ENCODE peak calls at places on chromosomes 11 and 22, in five cellular contexts. K is kidney, G is adrenal gland, M is mesendoderm, H is mammary epithelial cell. W is an unnamed sample.

GRCh38 chr22:42643632-42644421 is 3.4 kb upstream of the ATP5MGL start:
- DNase-seq in H (no peak), K (no peak), M (no peak), G (peak; percentile 64), W (no peak)

GRCh38 chr11:12599408-12600143 is 74.6 kb upstream of the TEAD1 start:
- DNase-seq in M (peak; percentile 76), H (no peak), G (peak; percentile 62), K (peak; percentile 76), W (no peak)

GRCh38 chr11:9091044-9091936 is at the start of gene SCUBE2:
- DNase-seq in G (no peak), M (no peak), H (no peak), K (no peak), W (no peak)

GRCh38 chr11:93720522-93720921 is 20.8 kb downstream of the TAF1D start:
- DNase-seq in K (no peak), M (peak; percentile 44), H (no peak), G (no peak), W (no peak)

GRCh38 chr11:2790581-2790925 is 90.8 kb upstream of the KCNQ1OT1 start:
- DNase-seq in H (no peak), M (no peak), K (peak; percentile 66), G (no peak), W (peak; percentile 31)

GRCh38 chr11:28296426-28296825 is 188.2 kb downstream of the METTL15 start:
- DNase-seq in K (no peak), G (no peak), H (no peak), M (no peak), W (no peak)

GRCh38 chr11:86463120-86463519 is 88.4 kb downstream of the CCDC81 start:
- DNase-seq in M (no peak), K (no peak), H (peak; percentile 69), G (no peak), W (no peak)

GRCh38 chr11:45736424-45736823 is 68.5 kb upstream of the SLC35C1 start:
- DNase-seq in M (no peak), H (peak; percentile 95), G (no peak), K (no peak), W (peak; percentile 84)

GRCh38 chr11:68528630-68529029 is 68.1 kb downstream of the PPP6R3 start:
- DNase-seq in H (no peak), M (no peak), G (no peak), K (no peak), W (no peak)

GRCh38 chr11:75639752-75640151 is 29.1 kb downstream of the MAP6 start:
- DNase-seq in G (peak; percentile 76), H (no peak), M (peak; percentile 90), K (peak; percentile 90), W (no peak)

GRCh38 chr22:43310311-43310710 is 32.9 kb downstream of the SCUBE1 start:
- DNase-seq in K (no peak), H (no peak), M (no peak), G (no peak), W (no peak)

GRCh38 chr11:62875698-62876483 is 4.8 kb upstream of the SLC3A2 start:
- DNase-seq in M (peak; percentile 88), G (no peak), K (peak; percentile 37), H (no peak), W (no peak)

GRCh38 chr11:2885676-2886081 is at the start of gene CDKN1C:
- DNase-seq in M (peak; percentile 85), K (peak; percentile 96), H (peak; percentile 65), G (peak; percentile 84), W (no peak)

GRCh38 chr22:19514831-19515565 is 9.2 kb downstream of the CLDN5 start:
- DNase-seq in G (no peak), K (no peak), H (peak; percentile 18), M (no peak), W (no peak)

GRCh38 chr11:57514538-57515331 is 767 bp downstream of the SLC43A1 start:
- DNase-seq in H (no peak), K (peak; percentile 89), G (peak; percentile 54), M (peak; percentile 70), W (no peak)

GRCh38 chr22:29011200-29011867 is 50.3 kb downstream of the C22orf31 start:
- DNase-seq in M (no peak), H (no peak), K (no peak), G (peak; percentile 37), W (no peak)

GRCh38 chr11:90426442-90426841 is 203.6 kb upstream of the CHORDC1 start:
- DNase-seq in G (no peak), H (no peak), M (no peak), K (no peak), W (no peak)

GRCh38 chr11:29279716-29280115 is 737.1 kb downstream of the KCNA4 start:
- DNase-seq in G (no peak), M (no peak), H (no peak), K (no peak), W (no peak)

GRCh38 chr11:117743121-117743815 is 53.7 kb downstream of the DSCAML1 start:
- DNase-seq in M (peak; percentile 58), H (no peak), K (no peak), G (no peak), W (no peak)

GRCh38 chr22:43001271-43002197 is 13.4 kb downstream of the PACSIN2 start:
- DNase-seq in G (peak; percentile 31), K (no peak), M (no peak), H (no peak), W (no peak)

GRCh38 chr11:125063429-125064043 is 431 bp downstream of the SLC37A2 start:
- DNase-seq in K (peak; percentile 71), G (peak; percentile 41), M (peak; percentile 67), H (no peak), W (peak; percentile 47)

GRCh38 chr11:117887431-117888139 is 11.1 kb upstream of the FXYD6 start:
- DNase-seq in G (no peak), K (no peak), M (no peak), H (no peak), W (no peak)

GRCh38 chr22:46057762-46058420 is 80.9 kb upstream of the WNT7B start:
- DNase-seq in G (peak; percentile 33), H (peak; percentile 86), M (no peak), K (peak; percentile 73), W (no peak)

GRCh38 chr22:41521166-41521565 is 23.1 kb downstream of the POLR3H start:
- DNase-seq in G (no peak), K (no peak), H (no peak), M (no peak), W (no peak)

DNA sequence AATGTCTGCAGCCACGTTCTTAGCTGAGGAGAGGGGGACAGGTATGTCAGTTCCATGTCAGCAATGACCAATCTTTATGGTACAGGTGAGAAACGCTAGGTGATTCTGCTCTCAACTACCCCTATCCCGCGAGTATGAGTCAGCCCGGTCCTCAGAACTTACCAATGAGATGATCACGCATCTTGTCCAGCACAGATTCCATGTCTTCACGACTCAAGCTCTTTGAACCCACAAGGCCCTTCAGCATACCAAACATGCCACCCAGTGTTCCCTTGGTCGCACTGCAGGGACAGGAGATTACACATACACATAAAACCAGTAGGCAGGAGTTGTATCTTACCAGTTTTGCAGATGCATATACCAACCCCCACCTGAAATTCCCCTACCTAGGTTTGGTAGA is 2.9 kb downstream of the SRPRA start:
- DNase-seq in H (no peak), M (peak; percentile 23), G (no peak), K (no peak), W (no peak)
- H3K36me3 ChIP-seq in H (peaks cover 50% of the 10 kb centered on the region), M (peaks cover 36% of the 10 kb centered on the region), G (no peaks in the 10 kb centered on the region), K (peaks cover 57% of the 10 kb centered on the region), W (peaks cover 53% of the 10 kb centered on the region)

GRCh38 chr11:96218901-96219300 is 124.1 kb downstream of the MAML2 start:
- DNase-seq in H (no peak), G (no peak), K (no peak), M (no peak), W (no peak)

GRCh38 chr11:96218013-96218412 is 125.0 kb downstream of the MAML2 start:
- DNase-seq in K (no peak), H (no peak), M (no peak), G (no peak), W (no peak)

GRCh38 chr11:96221244-96222070 is 121.5 kb downstream of the MAML2 start:
- DNase-seq in G (no peak), K (no peak), M (no peak), H (no peak), W (no peak)

GRCh38 chr11:96222102-96222501 is 120.9 kb downstream of the MAML2 start:
- DNase-seq in M (no peak), G (no peak), K (no peak), H (no peak), W (no peak)

DNA sequence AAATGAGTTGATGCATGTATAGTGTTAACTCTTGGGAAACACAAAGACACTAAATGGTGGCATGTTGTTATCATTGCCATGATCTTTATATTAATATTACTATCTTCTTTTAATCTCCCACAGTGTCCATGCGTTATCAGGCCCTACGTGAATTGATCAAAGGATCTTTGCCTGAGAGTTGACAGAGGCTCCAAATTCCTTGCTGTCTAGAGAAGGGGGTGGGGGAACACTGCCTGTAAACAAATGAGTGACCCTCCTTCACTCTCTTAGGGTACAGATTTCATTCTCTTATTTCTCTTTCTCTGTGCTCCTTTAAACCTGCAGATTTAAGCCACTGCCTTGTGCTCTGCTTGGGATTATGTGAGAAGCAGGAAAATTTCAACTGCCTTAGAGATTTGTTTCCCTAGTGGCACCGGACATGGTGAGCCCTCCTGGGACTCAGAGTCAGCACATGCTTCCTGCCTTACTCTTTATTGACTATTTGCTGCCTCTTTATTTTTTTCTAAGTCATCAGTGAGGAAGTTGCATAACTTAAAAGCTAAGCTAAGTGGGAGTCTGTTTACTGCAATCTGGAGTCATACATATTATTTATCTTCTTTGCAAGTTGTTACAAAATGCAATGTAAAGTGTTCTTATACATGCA is 122.9 kb downstream of the MAML2 start:
- DNase-seq in K (no peak), G (no peak), H (no peak), M (no peak), W (no peak)
- H3K27ac ChIP-seq in K (no peak overlapping the region), G (peak overlapping the region; percentile 36), H (no peak overlapping the region), M (peak overlapping the region; percentile 13), W (peak overlapping the region; percentile 15)

DNA sequence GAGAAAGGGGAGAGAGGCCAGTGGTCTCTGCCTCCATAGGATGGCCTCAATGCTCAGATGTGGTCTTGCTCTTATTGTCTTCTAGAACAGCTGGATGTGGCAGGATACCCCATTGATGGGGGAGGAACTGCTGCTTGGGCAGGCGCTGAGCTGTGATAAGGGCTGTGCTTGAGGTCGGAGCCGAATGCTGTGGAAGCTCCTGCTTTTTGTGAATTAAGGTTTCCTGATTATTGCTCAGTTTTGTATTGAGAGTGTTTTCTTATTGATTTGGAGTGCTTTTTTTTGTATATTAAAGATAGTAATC is 57.2 kb downstream of the CABIN1 start:
- DNase-seq in M (peak; percentile 4), H (no peak), K (no peak), G (no peak), W (no peak)
- H3K36me3 ChIP-seq in M (peaks cover 12% of the 10 kb centered on the region), H (peaks cover 14% of the 10 kb centered on the region), K (peaks cover 38% of the 10 kb centered on the region), G (no peaks in the 10 kb centered on the region), W (peaks cover 50% of the 10 kb centered on the region)

DNA sequence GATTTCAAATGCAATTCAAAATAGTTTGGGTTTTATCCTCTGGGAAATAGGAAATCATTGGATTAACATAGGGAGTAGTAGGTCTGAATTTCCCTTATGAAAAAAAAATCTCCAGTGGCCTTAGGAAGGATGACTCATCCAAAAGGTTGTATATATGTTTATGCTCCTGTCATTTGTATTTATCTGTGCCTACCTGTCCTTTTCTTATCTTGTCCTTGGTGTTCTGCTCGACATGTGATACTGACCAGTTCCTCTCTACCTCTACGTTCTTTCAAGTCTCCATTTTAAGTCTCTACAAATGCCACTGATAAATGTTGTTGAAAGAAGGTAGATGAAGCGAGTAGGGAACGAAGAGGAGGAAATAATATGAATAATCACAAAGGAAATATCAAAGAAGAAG is 3.0 kb upstream of the SOX6 start:
- DNase-seq in M (no peak), G (no peak), K (no peak), H (no peak), W (no peak)
- H3K27ac ChIP-seq in M (no peak overlapping the region), G (no peak overlapping the region), K (no peak overlapping the region), H (no peak overlapping the region), W (no peak overlapping the region)